ENCODE peak calls at places on chromosomes 1 and 21, in seven cellular contexts. One of them, this sample, is unnamed.

GRCh38 chr1:153526132-153526543 is 9.7 kb downstream of the S100A6 start:
- DNase-seq in neural progenitor cell: no peak
- DNase-seq in foreskin keratinocyte: peak
- DNase-seq in uterus: no peak
- DNase-seq in heart left ventricle: peak
- DNase-seq in OCI-LY7: no peak
- DNase-seq in esophagus squamous epithelium: no peak
- DNase-seq in this sample: no peak

GRCh38 chr1:21100496-21100895 is 76.2 kb downstream of the EIF4G3 start:
- DNase-seq in neural progenitor cell: no peak
- DNase-seq in foreskin keratinocyte: no peak
- DNase-seq in uterus: peak
- DNase-seq in heart left ventricle: no peak
- DNase-seq in OCI-LY7: no peak
- DNase-seq in esophagus squamous epithelium: no peak
- DNase-seq in this sample: no peak

GRCh38 chr21:37153193-37153934 is 80.3 kb downstream of the TTC3 start:
- DNase-seq in neural progenitor cell: no peak
- DNase-seq in foreskin keratinocyte: peak
- DNase-seq in uterus: peak
- DNase-seq in heart left ventricle: no peak
- DNase-seq in OCI-LY7: no peak
- DNase-seq in esophagus squamous epithelium: no peak
- DNase-seq in this sample: no peak

GRCh38 chr1:109247401-109248365 is 1.7 kb upstream of the CELSR2 start:
- DNase-seq in neural progenitor cell: no peak
- DNase-seq in foreskin keratinocyte: no peak
- DNase-seq in uterus: no peak
- DNase-seq in heart left ventricle: no peak
- DNase-seq in OCI-LY7: no peak
- DNase-seq in esophagus squamous epithelium: no peak
- DNase-seq in this sample: no peak

GRCh38 chr1:240115831-240116230 is 24.1 kb downstream of the FMN2 start:
- DNase-seq in neural progenitor cell: no peak
- DNase-seq in foreskin keratinocyte: no peak
- DNase-seq in uterus: no peak
- DNase-seq in heart left ventricle: no peak
- DNase-seq in OCI-LY7: no peak
- DNase-seq in esophagus squamous epithelium: no peak
- DNase-seq in this sample: no peak

GRCh38 chr1:91308544-91308943 is 96.1 kb downstream of the HFM1 start:
- DNase-seq in neural progenitor cell: no peak
- DNase-seq in foreskin keratinocyte: no peak
- DNase-seq in uterus: no peak
- DNase-seq in heart left ventricle: no peak
- DNase-seq in OCI-LY7: no peak
- DNase-seq in esophagus squamous epithelium: no peak
- DNase-seq in this sample: no peak

GRCh38 chr1:162497104-162497722 is 405 bp upstream of the UHMK1 start:
- DNase-seq in neural progenitor cell: peak
- DNase-seq in foreskin keratinocyte: no peak
- DNase-seq in uterus: no peak
- DNase-seq in heart left ventricle: no peak
- DNase-seq in OCI-LY7: no peak
- DNase-seq in esophagus squamous epithelium: no peak
- DNase-seq in this sample: no peak

GRCh38 chr1:180181048-180181447 is 26.4 kb downstream of the QSOX1 start:
- DNase-seq in neural progenitor cell: peak
- DNase-seq in foreskin keratinocyte: no peak
- DNase-seq in uterus: no peak
- DNase-seq in heart left ventricle: no peak
- DNase-seq in OCI-LY7: no peak
- DNase-seq in esophagus squamous epithelium: no peak
- DNase-seq in this sample: peak

GRCh38 chr1:236280438-236281285 is 1.1 kb downstream of the ERO1B start:
- DNase-seq in neural progenitor cell: peak
- DNase-seq in foreskin keratinocyte: no peak
- DNase-seq in uterus: peak
- DNase-seq in heart left ventricle: no peak
- DNase-seq in OCI-LY7: peak
- DNase-seq in esophagus squamous epithelium: no peak
- DNase-seq in this sample: no peak

GRCh38 chr1:21568809-21569385 is 59.7 kb downstream of the ALPL start:
- DNase-seq in neural progenitor cell: no peak
- DNase-seq in foreskin keratinocyte: no peak
- DNase-seq in uterus: no peak
- DNase-seq in heart left ventricle: peak
- DNase-seq in OCI-LY7: no peak
- DNase-seq in esophagus squamous epithelium: no peak
- DNase-seq in this sample: no peak

GRCh38 chr1:8294170-8294697 is 23.7 kb upstream of the SLC45A1 start:
- DNase-seq in neural progenitor cell: no peak
- DNase-seq in foreskin keratinocyte: no peak
- DNase-seq in uterus: peak
- DNase-seq in heart left ventricle: no peak
- DNase-seq in OCI-LY7: no peak
- DNase-seq in esophagus squamous epithelium: no peak
- DNase-seq in this sample: no peak

GRCh38 chr1:230176871-230177411 is 109.9 kb downstream of the GALNT2 start:
- DNase-seq in neural progenitor cell: peak
- DNase-seq in foreskin keratinocyte: no peak
- DNase-seq in uterus: peak
- DNase-seq in heart left ventricle: peak
- DNase-seq in OCI-LY7: no peak
- DNase-seq in esophagus squamous epithelium: no peak
- DNase-seq in this sample: peak

GRCh38 chr1:6086358-6086757 is 40.7 kb downstream of the KCNAB2 start:
- DNase-seq in neural progenitor cell: no peak
- DNase-seq in foreskin keratinocyte: no peak
- DNase-seq in uterus: no peak
- DNase-seq in heart left ventricle: no peak
- DNase-seq in OCI-LY7: no peak
- DNase-seq in esophagus squamous epithelium: no peak
- DNase-seq in this sample: no peak

GRCh38 chr1:2523891-2524609 is 2.3 kb downstream of the PANK4 start:
- DNase-seq in neural progenitor cell: no peak
- DNase-seq in foreskin keratinocyte: no peak
- DNase-seq in uterus: no peak
- DNase-seq in heart left ventricle: no peak
- DNase-seq in OCI-LY7: no peak
- DNase-seq in esophagus squamous epithelium: no peak
- DNase-seq in this sample: no peak

GRCh38 chr1:240559781-240560180 is 52.2 kb downstream of the GREM2 start:
- DNase-seq in neural progenitor cell: no peak
- DNase-seq in foreskin keratinocyte: no peak
- DNase-seq in uterus: no peak
- DNase-seq in heart left ventricle: no peak
- DNase-seq in OCI-LY7: no peak
- DNase-seq in esophagus squamous epithelium: no peak
- DNase-seq in this sample: no peak

GRCh38 chr1:21587602-21587953 is 78.4 kb downstream of the ALPL start:
- DNase-seq in neural progenitor cell: no peak
- DNase-seq in foreskin keratinocyte: no peak
- DNase-seq in uterus: no peak
- DNase-seq in heart left ventricle: no peak
- DNase-seq in OCI-LY7: no peak
- DNase-seq in esophagus squamous epithelium: no peak
- DNase-seq in this sample: no peak

GRCh38 chr1:62210960-62211359 is 16.3 kb downstream of the L1TD1 start:
- DNase-seq in neural progenitor cell: no peak
- DNase-seq in foreskin keratinocyte: no peak
- DNase-seq in uterus: no peak
- DNase-seq in heart left ventricle: no peak
- DNase-seq in OCI-LY7: no peak
- DNase-seq in esophagus squamous epithelium: no peak
- DNase-seq in this sample: no peak

GRCh38 chr1:220787069-220787614 is 429 bp downstream of the MTARC1 start:
- DNase-seq in neural progenitor cell: no peak
- DNase-seq in foreskin keratinocyte: peak
- DNase-seq in uterus: no peak
- DNase-seq in heart left ventricle: no peak
- DNase-seq in OCI-LY7: no peak
- DNase-seq in esophagus squamous epithelium: no peak
- DNase-seq in this sample: no peak

GRCh38 chr1:182955596-182956588 is 2.9 kb upstream of the SHCBP1L start:
- DNase-seq in neural progenitor cell: no peak
- DNase-seq in foreskin keratinocyte: no peak
- DNase-seq in uterus: no peak
- DNase-seq in heart left ventricle: no peak
- DNase-seq in OCI-LY7: no peak
- DNase-seq in esophagus squamous epithelium: no peak
- DNase-seq in this sample: no peak

GRCh38 chr1:23568608-23569383 is 9.5 kb upstream of the ID3 start:
- DNase-seq in neural progenitor cell: peak
- DNase-seq in foreskin keratinocyte: no peak
- DNase-seq in uterus: no peak
- DNase-seq in heart left ventricle: no peak
- DNase-seq in OCI-LY7: no peak
- DNase-seq in esophagus squamous epithelium: no peak
- DNase-seq in this sample: no peak

GRCh38 chr21:45471229-45472052 is 66.5 kb downstream of the COL18A1 start:
- DNase-seq in neural progenitor cell: no peak
- DNase-seq in foreskin keratinocyte: peak
- DNase-seq in uterus: peak
- DNase-seq in heart left ventricle: peak
- DNase-seq in OCI-LY7: no peak
- DNase-seq in esophagus squamous epithelium: no peak
- DNase-seq in this sample: peak

GRCh38 chr1:212958175-212958574 is 7.8 kb downstream of the VASH2 start:
- DNase-seq in neural progenitor cell: no peak
- DNase-seq in foreskin keratinocyte: no peak
- DNase-seq in uterus: no peak
- DNase-seq in heart left ventricle: no peak
- DNase-seq in OCI-LY7: peak
- DNase-seq in esophagus squamous epithelium: no peak
- DNase-seq in this sample: no peak

GRCh38 chr1:193520472-193520871 is 334.1 kb upstream of the B3GALT2 start:
- DNase-seq in neural progenitor cell: no peak
- DNase-seq in foreskin keratinocyte: no peak
- DNase-seq in uterus: no peak
- DNase-seq in heart left ventricle: no peak
- DNase-seq in OCI-LY7: no peak
- DNase-seq in esophagus squamous epithelium: no peak
- DNase-seq in this sample: no peak

GRCh38 chr1:32246888-32247273 is at the start of gene FAM167B:
- DNase-seq in neural progenitor cell: no peak
- DNase-seq in foreskin keratinocyte: no peak
- DNase-seq in uterus: peak
- DNase-seq in heart left ventricle: peak
- DNase-seq in OCI-LY7: no peak
- DNase-seq in esophagus squamous epithelium: no peak
- DNase-seq in this sample: no peak

GRCh38 chr21:29558331-29558730 is 259.6 kb downstream of the BACH1 start:
- DNase-seq in neural progenitor cell: no peak
- DNase-seq in foreskin keratinocyte: no peak
- DNase-seq in uterus: no peak
- DNase-seq in heart left ventricle: no peak
- DNase-seq in OCI-LY7: no peak
- DNase-seq in esophagus squamous epithelium: no peak
- DNase-seq in this sample: no peak
- TF ChIP-seq CTCF in neural progenitor cell: no peak
- TF ChIP-seq CTCF in foreskin keratinocyte: no peak
- TF ChIP-seq CTCF in uterus: no peak
- TF ChIP-seq CTCF in heart left ventricle: no peak
- TF ChIP-seq CTCF in OCI-LY7: no peak
- TF ChIP-seq CTCF in esophagus squamous epithelium: no peak
- TF ChIP-seq CTCF in this sample: no peak

DNA sequence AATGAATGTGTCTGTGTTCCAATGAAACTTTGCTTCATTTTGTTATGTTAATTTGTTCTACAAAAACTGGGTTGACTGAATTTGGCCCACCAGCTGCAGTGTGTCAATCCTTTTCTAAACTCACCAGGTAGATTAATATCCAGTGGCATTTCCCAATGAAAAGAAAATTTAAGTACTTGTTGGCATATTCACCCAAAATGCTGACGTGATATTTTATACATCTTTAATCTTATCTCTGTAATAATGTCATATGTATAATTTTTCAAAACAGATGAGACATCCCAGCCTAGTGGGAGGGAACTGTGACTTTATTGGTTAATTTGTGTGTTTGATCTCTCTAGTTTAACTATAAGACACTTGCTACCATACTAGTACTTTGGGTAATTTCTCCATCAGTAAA is 8.1 kb downstream of the SELENOF start:
- DNase-seq in neural progenitor cell: no peak
- DNase-seq in foreskin keratinocyte: no peak
- DNase-seq in uterus: no peak
- DNase-seq in heart left ventricle: no peak
- DNase-seq in OCI-LY7: no peak
- DNase-seq in esophagus squamous epithelium: no peak
- DNase-seq in this sample: no peak
- H3K27ac ChIP-seq in neural progenitor cell: no peak
- H3K27ac ChIP-seq in foreskin keratinocyte: no peak
- H3K27ac ChIP-seq in uterus: no peak
- H3K27ac ChIP-seq in heart left ventricle: no peak
- H3K27ac ChIP-seq in OCI-LY7: no peak
- H3K27ac ChIP-seq in esophagus squamous epithelium: no peak
- H3K27ac ChIP-seq in this sample: no peak

DNA sequence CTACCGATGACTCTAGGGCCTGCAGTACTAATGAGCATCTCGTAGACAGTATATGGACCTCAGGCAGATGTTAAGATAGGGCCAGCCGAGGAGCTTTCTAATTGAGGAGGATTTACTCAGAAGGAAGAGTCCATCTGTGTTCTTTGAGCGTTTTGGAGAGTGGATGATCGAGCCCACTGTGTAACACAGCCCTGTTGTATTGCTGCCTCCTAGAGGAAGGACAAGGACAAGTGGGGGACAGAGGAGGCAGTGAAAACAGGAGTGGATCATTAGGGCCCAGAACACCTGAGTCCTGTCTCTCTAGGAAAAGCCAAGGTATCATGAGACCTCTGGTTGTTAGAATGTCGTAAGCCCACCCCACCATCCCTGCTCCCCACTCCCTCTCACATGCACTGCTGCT is 62.9 kb downstream of the TBX19 start:
- DNase-seq in neural progenitor cell: no peak
- DNase-seq in foreskin keratinocyte: no peak
- DNase-seq in uterus: no peak
- DNase-seq in heart left ventricle: no peak
- DNase-seq in OCI-LY7: peak
- DNase-seq in esophagus squamous epithelium: no peak
- DNase-seq in this sample: no peak
- TF ChIP-seq CTCF in neural progenitor cell: peak
- TF ChIP-seq CTCF in foreskin keratinocyte: peak
- TF ChIP-seq CTCF in uterus: no peak
- TF ChIP-seq CTCF in heart left ventricle: peak
- TF ChIP-seq CTCF in OCI-LY7: peak
- TF ChIP-seq CTCF in esophagus squamous epithelium: no peak
- TF ChIP-seq CTCF in this sample: no peak

DNA sequence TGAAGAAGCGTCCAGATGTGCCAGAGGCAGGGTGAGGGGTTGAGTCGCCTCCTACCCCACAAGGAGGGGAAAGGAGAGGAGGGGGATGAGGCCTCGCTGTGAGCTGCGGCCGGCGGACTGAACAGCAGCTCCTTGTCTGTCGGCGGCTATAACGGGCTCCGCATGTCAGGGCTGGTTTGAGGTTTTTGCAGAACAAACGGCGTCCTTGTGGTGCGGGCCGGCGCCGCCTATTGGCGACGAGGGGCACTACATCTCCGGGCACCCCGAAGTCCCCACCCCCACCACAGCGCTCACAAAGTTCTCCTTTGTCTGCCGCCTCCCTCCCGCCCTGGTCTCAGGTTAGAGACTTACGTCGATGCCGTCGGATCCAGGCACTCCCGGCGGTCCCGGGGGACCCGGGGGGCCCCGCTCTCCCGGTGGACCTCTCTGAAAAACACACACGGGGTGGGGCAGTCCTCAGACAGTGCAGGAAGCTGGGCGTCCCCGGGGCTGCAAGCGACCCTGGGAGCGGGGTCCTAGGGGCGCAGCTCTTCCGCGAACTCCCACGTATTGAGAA is 1.8 kb downstream of the COL9A2 start:
- DNase-seq in neural progenitor cell: peak
- DNase-seq in foreskin keratinocyte: peak
- DNase-seq in uterus: peak
- DNase-seq in heart left ventricle: peak
- DNase-seq in OCI-LY7: peak
- DNase-seq in esophagus squamous epithelium: peak
- DNase-seq in this sample: peak
- H3K27ac ChIP-seq in neural progenitor cell: peak
- H3K27ac ChIP-seq in foreskin keratinocyte: no peak
- H3K27ac ChIP-seq in uterus: peak
- H3K27ac ChIP-seq in heart left ventricle: no peak
- H3K27ac ChIP-seq in OCI-LY7: peak
- H3K27ac ChIP-seq in esophagus squamous epithelium: no peak
- H3K27ac ChIP-seq in this sample: no peak

This sample was measured in gastrocnemius medialis.